ENCODE peak calls at places on chromosome 17, in nine cellular contexts. J, I, T, W, O, M, B, Z and D are unnamed samples.
A peak's percentile ranks its signal among the peaks of the same experiment; 100 is the strongest.

GRCh38 chr17:21004016-21004930 is 38.5 kb downstream of the USP22 start:
- DNase-seq in B (no peak), W (no peak), J (no peak), I (no peak), Z (no peak), O (no peak), M (no peak), T (no peak), D (no peak)

GRCh38 chr17:10226930-10227695 is 28.7 kb upstream of the GAS7 start:
- DNase-seq in O (no peak), T (no peak), I (no peak), J (no peak), W (peak; percentile 61), Z (peak; percentile 12), B (no peak), M (peak; percentile 24), D (peak; percentile 49)

GRCh38 chr17:74337834-74338500 is 11.9 kb downstream of the KIF19 start:
- DNase-seq in I (no peak), W (no peak), B (peak; percentile 40), Z (no peak), J (no peak), T (no peak), O (peak; percentile 92), M (no peak), D (no peak)

GRCh38 chr17:1050996-1051925 is 54.3 kb downstream of the TIMM22 start:
- DNase-seq in T (no peak), Z (no peak), M (no peak), O (no peak), W (no peak), J (no peak), I (no peak), B (no peak), D (no peak)

GRCh38 chr17:17034496-17035066 is 7.7 kb upstream of the MPRIP start:
- DNase-seq in B (no peak), I (no peak), W (no peak), M (no peak), J (no peak), O (no peak), Z (no peak), T (no peak), D (no peak)

GRCh38 chr17:43142153-43142552 is 17.0 kb upstream of the BRCA1 start:
- DNase-seq in W (no peak), Z (no peak), B (no peak), O (no peak), J (no peak), I (no peak), T (no peak), M (no peak), D (no peak)

GRCh38 chr17:81395600-81396277 is 482 bp downstream of the BAHCC1 start:
- DNase-seq in T (no peak), W (no peak), O (no peak), J (no peak), B (no peak), M (no peak), I (no peak), Z (no peak), D (peak; percentile 43)

GRCh38 chr17:30524847-30525246 is 47.6 kb downstream of the GOSR1 start:
- DNase-seq in J (no peak), B (no peak), M (no peak), W (no peak), T (no peak), O (no peak), I (no peak), Z (no peak), D (no peak)

GRCh38 chr17:18362509-18363020 is 785 bp downstream of the SHMT1 start:
- DNase-seq in J (peak; percentile 15), B (peak; percentile 78), W (peak; percentile 74), T (no peak), O (no peak), M (no peak), I (peak; percentile 58), Z (peak; percentile 24), D (peak; percentile 53)

GRCh38 chr17:79792984-79793923 is 3.6 kb downstream of the CBX8 start:
- DNase-seq in M (no peak), W (no peak), Z (peak; percentile 71), I (no peak), O (no peak), J (no peak), B (no peak), T (no peak), D (no peak)

GRCh38 chr17:1082579-1082978 is 85.7 kb downstream of the TIMM22 start:
- DNase-seq in I (no peak), M (no peak), T (no peak), B (no peak), W (no peak), Z (peak; percentile 75), O (no peak), J (no peak), D (no peak)

GRCh38 chr17:79801156-79802038 is 4.5 kb upstream of the CBX8 start:
- DNase-seq in O (no peak), M (no peak), W (peak; percentile 72), B (no peak), J (no peak), T (no peak), I (no peak), Z (no peak), D (peak; percentile 77)

GRCh38 chr17:4182043-4182442 is 39.0 kb downstream of the CYB5D2 start:
- DNase-seq in J (no peak), B (no peak), I (no peak), W (no peak), O (no peak), T (no peak), Z (no peak), M (no peak), D (no peak)

GRCh38 chr17:29059281-29059680 is 16.3 kb downstream of the PIPOX start:
- DNase-seq in T (no peak), W (no peak), B (no peak), I (no peak), O (no peak), J (peak; percentile 81), Z (peak; percentile 75), M (no peak), D (no peak)

GRCh38 chr17:78347453-78347852 is 12.4 kb downstream of the SOCS3 start:
- DNase-seq in I (no peak), M (no peak), J (no peak), W (no peak), T (no peak), B (no peak), Z (no peak), O (no peak), D (no peak)

GRCh38 chr17:57911834-57912673 is 43.2 kb downstream of the CUEDC1 start:
- DNase-seq in Z (no peak), J (peak; percentile 50), W (peak; percentile 91), B (peak; percentile 87), I (peak; percentile 88), M (no peak), O (peak; percentile 97), T (peak; percentile 93), D (no peak)

GRCh38 chr17:76170114-76170513 is 29.1 kb upstream of the FOXJ1 start:
- DNase-seq in Z (no peak), J (no peak), M (no peak), O (no peak), B (no peak), W (no peak), T (no peak), I (no peak), D (no peak)

GRCh38 chr17:28599311-28600184 is 723 bp upstream of the SPAG5 start:
- DNase-seq in Z (peak; percentile 89), I (no peak), J (peak; percentile 89), B (peak; percentile 63), T (no peak), W (peak; percentile 78), M (peak; percentile 19), O (peak; percentile 49), D (peak; percentile 65)

GRCh38 chr17:628507-628941 is 86.1 kb downstream of the VPS53 start:
- DNase-seq in T (no peak), J (no peak), M (no peak), O (no peak), I (no peak), B (no peak), Z (peak; percentile 42), W (no peak), D (no peak)